ENCODE peak calls at places on chromosomes 11 and 22, in four cellular contexts. One of them, this sample, is unnamed.
A peak's percentile ranks its signal among the peaks of the same experiment; 100 is the strongest.

GRCh38 chr11:70016666-70017347 is 61.3 kb upstream of the ANO1 start:
- DNase-seq in HepG2: no peak
- DNase-seq in WTC11: no peak
- DNase-seq in K562: no peak
- DNase-seq in this sample: no peak

GRCh38 chr11:61509058-61510029 is 795 bp downstream of the LRRC10B start:
- DNase-seq in HepG2: peak; percentile 63
- DNase-seq in WTC11: peak; percentile 80
- DNase-seq in K562: peak; percentile 78
- DNase-seq in this sample: peak; percentile 92

GRCh38 chr11:45090607-45091006 is 55.8 kb upstream of the PRDM11 start:
- DNase-seq in K562: no peak
- DNase-seq in WTC11: no peak
- DNase-seq in HepG2: no peak
- DNase-seq in this sample: no peak

GRCh38 chr11:60939828-60940227 is 12.1 kb downstream of the SLC15A3 start:
- DNase-seq in HepG2: no peak
- DNase-seq in WTC11: no peak
- DNase-seq in K562: no peak
- DNase-seq in this sample: no peak

GRCh38 chr11:119344291-119345010 is 2.1 kb downstream of the MFRP start:
- DNase-seq in WTC11: no peak
- DNase-seq in K562: no peak
- DNase-seq in HepG2: no peak
- DNase-seq in this sample: no peak

GRCh38 chr11:102269927-102270326 is 47.4 kb upstream of the BIRC3 start:
- DNase-seq in K562: no peak
- DNase-seq in WTC11: no peak
- DNase-seq in HepG2: no peak
- DNase-seq in this sample: no peak

GRCh38 chr22:45296628-45297297 is 12.0 kb downstream of the UPK3A start:
- DNase-seq in HepG2: no peak
- DNase-seq in K562: no peak
- DNase-seq in WTC11: no peak
- DNase-seq in this sample: no peak

GRCh38 chr22:46125311-46125710 is 25.0 kb upstream of the PPARA start:
- DNase-seq in K562: no peak
- DNase-seq in HepG2: no peak
- DNase-seq in WTC11: no peak
- DNase-seq in this sample: no peak

DNA sequence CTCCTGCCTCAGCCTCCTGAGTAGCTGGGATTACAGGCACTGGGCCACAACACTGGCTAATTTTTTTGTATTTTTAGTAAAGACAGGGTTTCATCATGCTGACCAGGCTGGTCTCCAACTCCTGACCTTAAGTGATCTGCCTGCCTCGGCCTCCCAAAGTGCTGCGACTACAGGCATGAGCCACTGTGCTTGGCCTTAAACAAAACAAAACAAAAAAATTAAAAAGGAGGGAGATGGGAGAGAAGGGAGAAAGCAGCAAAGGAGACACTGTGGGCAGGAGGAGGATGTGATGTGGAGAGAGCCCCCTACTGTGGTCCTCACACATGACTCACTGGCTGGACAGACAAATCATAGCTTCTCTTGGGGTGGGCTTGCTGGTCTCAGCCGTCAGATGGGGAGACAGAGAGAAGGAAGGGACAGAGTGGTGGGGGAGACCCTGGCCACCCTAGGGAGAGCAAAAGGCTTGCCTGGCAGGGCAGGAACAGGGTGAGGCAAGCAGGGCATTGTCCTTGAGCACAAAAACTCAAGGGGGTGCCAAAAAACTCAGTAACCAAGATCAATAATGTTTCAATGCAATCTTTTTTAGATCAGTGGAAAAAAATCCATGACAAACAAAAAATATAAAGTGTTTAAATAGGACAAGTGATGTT is 31.6 kb downstream of the TPST2 start:
- DNase-seq in HepG2: no peak
- DNase-seq in WTC11: no peak
- DNase-seq in K562: no peak
- DNase-seq in this sample: no peak
- TF ChIP-seq FOXJ3 in HepG2: no peak
- TF ChIP-seq FOXJ3 in WTC11: no peak
- TF ChIP-seq FOXJ3 in K562: no peak
- TF ChIP-seq FOXJ3 in this sample: no peak

DNA sequence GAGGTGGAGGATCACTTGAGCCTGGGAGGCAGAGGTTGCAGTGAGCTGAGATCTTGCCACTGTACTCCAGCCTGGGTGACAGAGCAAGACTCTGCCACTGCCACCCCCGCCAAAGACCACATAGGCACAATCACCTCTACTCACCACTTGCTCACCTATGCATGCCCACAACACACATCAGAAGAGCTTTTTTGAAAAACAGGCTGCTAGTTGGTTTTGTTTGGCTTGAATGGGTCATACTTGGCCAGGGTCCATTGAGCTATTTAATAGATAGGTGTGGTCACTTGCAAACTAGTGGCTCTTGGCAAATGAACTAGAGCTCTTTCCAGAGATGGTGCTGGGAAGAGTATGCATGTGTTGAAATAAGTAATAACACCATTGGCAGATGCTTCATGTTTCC is 80.1 kb downstream of the EMSY start:
- DNase-seq in WTC11: no peak
- DNase-seq in K562: no peak
- DNase-seq in HepG2: peak; percentile 42
- DNase-seq in this sample: no peak
- TF ChIP-seq FOXJ3 in WTC11: no peak
- TF ChIP-seq FOXJ3 in K562: no peak
- TF ChIP-seq FOXJ3 in HepG2: no peak
- TF ChIP-seq FOXJ3 in this sample: no peak

GRCh38 chr11:66419825-66420224 is 1.0 kb upstream of the NPAS4 start:
- DNase-seq in WTC11: peak; percentile 82
- DNase-seq in K562: no peak
- DNase-seq in HepG2: no peak
- DNase-seq in this sample: peak; percentile 89
- TF ChIP-seq FOXJ3 in WTC11: no peak
- TF ChIP-seq FOXJ3 in K562: no peak
- TF ChIP-seq FOXJ3 in HepG2: no peak
- TF ChIP-seq FOXJ3 in this sample: no peak

DNA sequence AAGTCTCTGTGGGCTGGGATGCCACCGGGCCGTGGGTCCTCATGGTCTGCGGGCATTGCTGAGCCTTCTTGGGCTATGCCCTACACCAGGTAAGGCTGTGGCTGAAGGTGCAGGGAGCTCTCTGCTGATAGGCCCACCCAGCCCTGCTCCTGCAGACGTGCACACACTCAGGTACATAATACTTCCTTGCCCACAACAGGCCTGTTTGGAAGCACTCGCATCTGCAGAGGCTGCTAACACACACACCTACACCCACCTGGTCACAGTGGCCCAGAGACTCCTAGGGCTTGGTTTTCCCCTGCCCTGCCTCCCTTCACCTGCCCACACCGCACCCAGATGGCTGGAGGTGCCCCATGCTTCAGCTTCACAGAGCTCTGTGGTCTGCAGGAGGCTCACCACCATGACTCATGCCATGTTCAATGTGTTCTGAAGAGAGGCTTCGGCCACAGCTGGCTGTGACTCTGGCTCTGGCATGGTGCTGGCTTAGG is 72.8 kb upstream of the KCNQ1OT1 start:
- DNase-seq in WTC11: peak; percentile 4
- DNase-seq in HepG2: no peak
- DNase-seq in K562: no peak
- DNase-seq in this sample: no peak
- TF ChIP-seq FOXJ3 in WTC11: no peak
- TF ChIP-seq FOXJ3 in HepG2: no peak
- TF ChIP-seq FOXJ3 in K562: no peak
- TF ChIP-seq FOXJ3 in this sample: no peak

DNA sequence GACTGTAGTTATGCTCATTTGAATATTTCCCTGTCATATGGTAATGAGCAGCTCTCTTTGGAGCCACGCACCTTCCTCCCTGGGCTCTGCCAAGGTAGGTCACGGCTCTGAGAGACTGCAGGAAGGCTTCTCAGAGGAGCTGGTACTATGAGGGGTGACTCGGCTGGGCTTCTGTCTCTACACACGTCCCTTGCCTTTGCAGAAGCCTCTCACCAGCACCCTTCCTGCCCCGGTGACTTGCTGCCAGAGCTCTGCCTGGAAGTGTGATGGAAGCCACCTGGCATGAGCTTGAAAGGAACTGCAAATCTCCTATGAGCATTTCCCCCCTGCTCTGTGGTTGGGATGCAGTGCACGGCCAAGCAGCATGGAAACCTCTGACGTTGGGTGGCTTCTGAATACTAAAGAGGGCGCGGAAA is 74.2 kb downstream of the KIRREL3 start:
- DNase-seq in WTC11: no peak
- DNase-seq in K562: no peak
- DNase-seq in HepG2: no peak
- DNase-seq in this sample: no peak
- TF ChIP-seq FOXJ3 in WTC11: no peak
- TF ChIP-seq FOXJ3 in K562: no peak
- TF ChIP-seq FOXJ3 in HepG2: no peak
- TF ChIP-seq FOXJ3 in this sample: no peak

DNA sequence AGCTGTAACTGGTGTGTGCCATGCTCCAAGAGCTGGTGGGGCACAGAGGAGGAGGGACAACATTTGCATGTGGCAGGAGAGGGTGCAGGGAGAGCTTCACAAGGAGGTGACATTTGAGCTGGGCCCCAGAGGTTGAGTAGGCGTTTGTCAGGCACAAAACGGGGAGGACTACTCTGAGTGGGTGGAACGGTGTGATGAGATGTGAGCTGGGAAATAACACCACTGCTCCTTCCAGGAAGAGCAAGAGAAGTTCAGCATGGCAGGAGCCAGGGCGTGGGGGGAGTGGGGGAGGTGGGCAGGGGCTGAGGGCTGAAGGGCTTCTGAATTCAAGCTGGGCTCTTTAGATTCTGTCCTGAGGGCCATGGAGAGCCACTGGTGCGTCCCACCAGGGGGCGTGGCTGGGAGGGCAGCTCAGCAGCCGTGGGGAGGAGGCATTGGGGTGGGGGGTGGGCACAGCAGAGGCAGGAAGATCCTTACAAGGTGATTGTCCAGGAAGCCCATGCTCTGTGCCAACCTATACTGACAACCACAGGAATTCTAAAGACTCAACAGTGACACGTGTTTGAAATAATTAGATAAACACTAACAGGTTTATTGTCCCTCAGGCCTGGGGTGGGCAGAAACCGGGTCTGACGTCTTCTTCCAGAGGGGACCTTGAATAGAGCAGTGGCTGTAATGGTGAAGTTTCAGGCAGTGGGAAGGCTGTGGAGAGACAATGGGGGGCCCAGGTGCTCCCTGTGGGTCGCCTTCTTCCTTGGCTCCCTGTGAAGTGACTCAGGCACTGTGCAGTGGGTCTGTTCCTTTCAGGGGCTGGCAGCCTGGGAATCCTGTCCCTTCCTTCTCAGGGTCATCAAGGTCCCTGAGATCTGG is 54.4 kb downstream of the OTOG start:
- DNase-seq in WTC11: no peak
- DNase-seq in HepG2: no peak
- DNase-seq in K562: peak; percentile 40
- DNase-seq in this sample: no peak
- TF ChIP-seq FOXJ3 in WTC11: no peak
- TF ChIP-seq FOXJ3 in HepG2: no peak
- TF ChIP-seq FOXJ3 in K562: no peak
- TF ChIP-seq FOXJ3 in this sample: no peak

GRCh38 chr11:122189259-122189658 is 73.2 kb upstream of the BLID start:
- DNase-seq in HepG2: no peak
- DNase-seq in K562: no peak
- DNase-seq in WTC11: no peak
- DNase-seq in this sample: no peak
- TF ChIP-seq FOXJ3 in HepG2: no peak
- TF ChIP-seq FOXJ3 in K562: no peak
- TF ChIP-seq FOXJ3 in WTC11: no peak
- TF ChIP-seq FOXJ3 in this sample: no peak

GRCh38 chr11:108891909-108892511 is 227.1 kb downstream of the DDX10 start:
- DNase-seq in WTC11: no peak
- DNase-seq in K562: no peak
- DNase-seq in HepG2: no peak
- DNase-seq in this sample: no peak

GRCh38 chr11:108891143-108891542 is 226.3 kb downstream of the DDX10 start:
- DNase-seq in K562: no peak
- DNase-seq in HepG2: no peak
- DNase-seq in WTC11: no peak
- DNase-seq in this sample: no peak

GRCh38 chr11:108897916-108898315 is 233.0 kb downstream of the DDX10 start:
- DNase-seq in HepG2: no peak
- DNase-seq in K562: no peak
- DNase-seq in WTC11: no peak
- DNase-seq in this sample: no peak

GRCh38 chr11:108897071-108897481 is 232.2 kb downstream of the DDX10 start:
- DNase-seq in K562: no peak
- DNase-seq in WTC11: no peak
- DNase-seq in HepG2: no peak
- DNase-seq in this sample: no peak

DNA sequence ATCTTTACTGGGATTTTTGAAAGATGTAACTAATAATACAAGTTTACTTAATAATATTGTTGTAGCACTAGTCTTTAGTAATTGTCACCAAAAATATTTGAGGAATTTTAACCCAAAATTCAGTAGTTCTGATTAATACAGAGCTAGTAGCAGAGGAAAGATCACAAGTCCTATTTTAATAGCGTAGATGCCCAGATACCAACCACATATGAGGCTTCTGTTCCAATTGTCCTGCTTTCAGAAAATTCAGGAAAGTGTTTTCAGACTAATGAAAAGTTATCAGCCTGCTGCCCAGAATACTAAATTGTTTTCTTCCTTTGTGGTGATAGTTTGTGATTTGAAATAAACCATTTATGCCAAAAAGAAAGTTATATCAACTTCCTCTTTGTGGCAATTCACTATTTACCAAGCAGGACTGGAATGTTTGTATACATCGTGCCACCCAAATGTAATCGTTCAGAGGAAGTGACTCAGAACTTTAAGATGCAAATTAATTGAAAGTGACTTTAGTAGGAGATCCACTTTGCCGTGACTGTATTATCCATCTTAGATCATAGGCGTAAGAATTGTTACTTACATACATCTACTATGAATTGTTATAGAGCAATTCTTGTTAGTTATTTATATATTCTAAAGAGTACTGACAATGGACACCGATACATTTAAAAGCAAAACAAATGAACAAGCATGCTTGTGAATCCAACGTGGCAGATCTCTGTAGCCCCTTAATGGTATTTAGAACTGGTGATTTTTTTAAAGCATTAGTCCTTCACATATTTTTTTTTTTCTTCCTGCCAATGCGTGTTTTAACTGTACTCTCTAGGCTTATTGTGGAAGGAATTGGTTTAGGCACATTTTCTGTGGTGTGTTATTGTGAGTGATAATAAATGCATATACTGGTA is 231.0 kb downstream of the DDX10 start:
- DNase-seq in WTC11: no peak
- DNase-seq in K562: no peak
- DNase-seq in HepG2: peak; percentile 16
- DNase-seq in this sample: no peak
- TF ChIP-seq FOXJ3 in WTC11: no peak
- TF ChIP-seq FOXJ3 in K562: no peak
- TF ChIP-seq FOXJ3 in HepG2: no peak
- TF ChIP-seq FOXJ3 in this sample: no peak